ENCODE peak calls at places on chromosome 17, in five cellular contexts. H is OCI-LY7, Z is AG04450, W is HFF-Myc, G is foreskin fibroblast. D is an unnamed sample.

GRCh38 chr17:48871551-48872351 is 20.8 kb upstream of the ATP5MC1 start:
- DNase-seq in G (no peak), W (no peak), Z (no peak), H (no peak), D (no peak)

GRCh38 chr17:42407289-42407836 is 15.7 kb downstream of the CAVIN1 start:
- DNase-seq in G (peak; percentile 64), H (peak; percentile 73), Z (no peak), W (no peak), D (peak; percentile 23)

GRCh38 chr17:77106874-77107358 is 33.9 kb upstream of the SEC14L1 start:
- DNase-seq in Z (no peak), H (peak; percentile 64), W (no peak), G (no peak), D (no peak)

GRCh38 chr17:1713878-1714487 is 3.8 kb upstream of the TLCD2 start:
- DNase-seq in Z (no peak), W (no peak), H (no peak), G (peak; percentile 42), D (no peak)

GRCh38 chr17:28433696-28434095 is 27.7 kb upstream of the SLC46A1 start:
- DNase-seq in W (no peak), G (no peak), H (no peak), Z (no peak), D (no peak)

GRCh38 chr17:75457047-75457654 is 716 bp downstream of the TMEM94 start:
- DNase-seq in W (no peak), H (peak; percentile 21), Z (no peak), G (peak; percentile 34), D (no peak)

GRCh38 chr17:79169366-79169765 is 94.7 kb downstream of the ENGASE start:
- DNase-seq in G (no peak), Z (no peak), W (no peak), H (no peak), D (no peak)

GRCh38 chr17:81129711-81130367 is 35.5 kb upstream of the PVALEF start:
- DNase-seq in H (no peak), G (no peak), W (no peak), Z (no peak), D (no peak)

GRCh38 chr17:35167666-35168065 is 20.0 kb downstream of the UNC45B start:
- DNase-seq in H (no peak), G (peak; percentile 25), W (no peak), Z (no peak), D (no peak)

GRCh38 chr17:61409301-61410099 is 9.9 kb downstream of the TBX2 start:
- DNase-seq in Z (no peak), W (no peak), G (peak; percentile 75), H (no peak), D (no peak)

GRCh38 chr17:15448580-15448956 is 18.9 kb downstream of the CDRT4 start:
- DNase-seq in H (no peak), G (no peak), W (no peak), Z (no peak), D (no peak)

GRCh38 chr17:78722101-78722761 is 59.8 kb downstream of the CYTH1 start:
- DNase-seq in G (no peak), H (peak; percentile 89), Z (no peak), W (no peak), D (no peak)

GRCh38 chr17:27569257-27569722 is 61.7 kb upstream of the LGALS9 start:
- DNase-seq in H (peak; percentile 51), Z (no peak), G (no peak), W (no peak), D (no peak)

GRCh38 chr17:19650826-19651225 is 2.3 kb downstream of the ALDH3A2 start:
- DNase-seq in G (no peak), Z (no peak), H (no peak), W (no peak), D (no peak)

GRCh38 chr17:74780443-74781238 is 4.5 kb upstream of the NAT9 start:
- DNase-seq in H (peak; percentile 89), W (no peak), Z (no peak), G (no peak), D (no peak)

GRCh38 chr17:41510251-41511065 is 5.0 kb upstream of the KRT13 start:
- DNase-seq in W (no peak), H (no peak), G (no peak), Z (no peak), D (no peak)

GRCh38 chr17:76935331-76935730 is 67.1 kb downstream of the MGAT5B start:
- DNase-seq in W (no peak), G (peak; percentile 29), Z (no peak), H (no peak), D (peak; percentile 17)

GRCh38 chr17:49843774-49844350 is 4.0 kb downstream of the TAC4 start:
- DNase-seq in W (no peak), G (no peak), Z (no peak), H (peak; percentile 27), D (no peak)

GRCh38 chr17:57553525-57553924 is 191.6 kb downstream of the CCDC182 start:
- DNase-seq in W (no peak), Z (peak; percentile 55), G (no peak), H (no peak), D (no peak)

GRCh38 chr17:72861811-72862210 is 230.7 kb downstream of the SLC39A11 start:
- DNase-seq in H (no peak), Z (no peak), W (no peak), G (no peak), D (no peak)

GRCh38 chr17:78112508-78113471 is 15.8 kb downstream of the TMC6 start:
- DNase-seq in H (peak; percentile 75), Z (no peak), W (no peak), G (peak; percentile 29), D (no peak)

GRCh38 chr17:2282297-2282873 is 21.2 kb downstream of the SMG6 start:
- DNase-seq in G (peak; percentile 82), Z (peak; percentile 74), W (peak; percentile 70), H (peak; percentile 72), D (peak; percentile 87)

GRCh38 chr17:17681187-17681743 is at the start of gene RAI1:
- DNase-seq in Z (peak; percentile 56), W (no peak), G (peak; percentile 84), H (peak; percentile 85), D (no peak)

GRCh38 chr17:17682293-17682736 is 1.1 kb downstream of the RAI1 start:
- DNase-seq in W (no peak), G (no peak), Z (no peak), H (peak; percentile 70), D (no peak)

GRCh38 chr17:17682737-17683675 is 1.7 kb downstream of the RAI1 start:
- DNase-seq in Z (peak; percentile 59), W (peak; percentile 65), G (peak; percentile 79), H (peak; percentile 65), D (peak; percentile 65)

GRCh38 chr17:17680477-17681186 is 626 bp upstream of the RAI1 start:
- DNase-seq in Z (no peak), G (no peak), W (no peak), H (no peak), D (no peak)

GRCh38 chr17:17681744-17682292 is 560 bp downstream of the RAI1 start:
- DNase-seq in G (no peak), W (no peak), H (peak; percentile 71), Z (no peak), D (no peak)
- TF ChIP-seq CTCF in G (no peak), W (no peak), H (peak; percentile 42), Z (no peak), D (no peak)

DNA sequence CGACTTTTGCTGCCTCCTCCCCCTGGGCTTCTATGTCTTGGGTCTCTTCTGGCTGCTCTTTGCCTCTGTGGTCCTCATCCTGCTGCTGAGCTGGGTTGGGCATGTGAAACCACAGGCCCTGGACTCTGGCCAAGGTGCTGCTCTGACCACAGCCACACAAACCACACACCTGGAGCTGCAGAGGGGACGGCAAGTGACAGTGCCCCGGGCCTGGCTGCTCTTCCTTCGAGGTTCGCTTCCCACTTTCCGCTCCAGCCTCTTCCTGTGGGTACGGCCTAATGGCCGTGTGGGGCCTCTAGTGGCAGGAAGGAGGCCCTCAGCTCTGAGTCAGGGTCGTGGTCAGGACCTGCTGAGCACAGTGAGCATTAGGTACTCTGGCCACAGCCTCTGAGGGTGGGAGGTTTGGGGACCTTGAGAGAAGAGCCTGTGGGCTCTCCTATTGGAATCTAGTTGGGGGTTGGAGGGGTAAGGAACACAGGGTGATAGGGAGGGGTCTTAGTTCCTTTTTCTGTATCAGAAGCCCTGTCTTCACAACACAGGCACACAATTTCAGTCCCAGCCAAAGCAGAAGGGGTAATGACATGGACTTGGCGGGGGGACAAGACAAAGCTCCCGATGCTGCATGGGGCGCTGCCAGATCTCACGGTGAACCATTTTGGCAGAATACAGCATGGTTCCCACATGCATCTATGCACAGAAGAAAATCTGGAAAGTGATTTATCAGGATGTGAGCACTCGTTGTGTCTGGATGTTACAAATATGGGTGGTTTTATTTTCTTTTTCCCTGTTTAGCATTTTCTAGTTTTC is 2.3 kb downstream of the GP1BA start:
- DNase-seq in H (no peak), W (no peak), Z (no peak), G (no peak), D (no peak)
- TF ChIP-seq CTCF in H (peak; percentile 41), W (peak; percentile 41), Z (peak; percentile 47), G (peak; percentile 31), D (peak; percentile 53)

DNA sequence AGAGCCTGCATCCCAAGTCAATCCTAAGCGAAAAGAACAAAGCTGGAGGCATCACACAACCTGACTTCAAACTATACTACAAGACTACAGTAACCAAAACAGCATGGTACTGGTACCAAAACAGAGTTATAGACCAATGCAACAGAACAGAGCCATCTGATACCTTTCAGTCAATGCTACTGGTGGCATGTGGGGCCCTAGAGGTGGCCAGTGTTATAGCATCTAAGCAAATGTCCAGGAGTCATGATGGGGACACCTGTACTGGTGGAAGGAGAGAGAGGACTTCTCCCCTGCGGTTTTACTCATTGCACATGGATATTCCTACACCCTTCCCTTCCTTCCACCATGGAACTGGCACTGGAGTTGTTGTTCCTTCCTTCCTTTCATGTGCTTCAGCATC is 6.0 kb upstream of the ASIC2 start:
- DNase-seq in W (no peak), Z (no peak), G (no peak), H (no peak), D (no peak)
- TF ChIP-seq CTCF in W (no peak), Z (no peak), G (no peak), H (no peak), D (no peak)

GRCh38 chr17:32443827-32444300 is 446 bp upstream of the PSMD11 start:
- DNase-seq in H (no peak), W (no peak), G (no peak), Z (no peak), D (no peak)
- TF ChIP-seq CTCF in H (peak; percentile 92), W (no peak), G (no peak), Z (no peak), D (no peak)

GRCh38 chr17:40109471-40109824 is 9.1 kb upstream of the NR1D1 start:
- DNase-seq in Z (no peak), W (no peak), G (no peak), H (no peak), D (no peak)
- TF ChIP-seq CTCF in Z (no peak), W (peak; percentile 10), G (peak; percentile 19), H (peak; percentile 31), D (no peak)

D was measured in AG09309.